ENCODE peak calls at places on chromosomes 16 and 17, in four cellular contexts. Y is IMR-90, T is tibial artery, S is body of pancreas. C is an unnamed sample.

GRCh38 chr17:79628861-79629547 is 18.2 kb upstream of the RBFOX3 start:
- DNase-seq in Y (no peak), T (peak; percentile 19), S (no peak), C (no peak)

GRCh38 chr17:17691468-17692263 is 10.4 kb downstream of the RAI1 start:
- DNase-seq in Y (no peak), T (no peak), S (no peak), C (no peak)

GRCh38 chr16:3485821-3486505 is 9.3 kb downstream of the C16orf90 start:
- DNase-seq in Y (no peak), T (no peak), S (no peak), C (no peak)

GRCh38 chr16:19400709-19401108 is 17.0 kb upstream of the TMC5 start:
- DNase-seq in Y (no peak), T (no peak), S (peak; percentile 17), C (peak; percentile 51)

GRCh38 chr16:30570621-30571443 is 682 bp downstream of the ZNF688 start:
- DNase-seq in Y (peak; percentile 28), T (peak; percentile 76), S (peak; percentile 28), C (no peak)

GRCh38 chr16:57906385-57907316 is 64.3 kb downstream of the CNGB1 start:
- DNase-seq in Y (no peak), T (no peak), S (no peak), C (peak; percentile 45)

GRCh38 chr16:30567160-30567990 is 4.1 kb downstream of the ZNF688 start:
- DNase-seq in Y (peak; percentile 27), T (no peak), S (no peak), C (no peak)

GRCh38 chr16:50547340-50547865 is 793 bp upstream of the NKD1 start:
- DNase-seq in Y (no peak), T (peak; percentile 80), S (peak; percentile 68), C (peak; percentile 27)

GRCh38 chr16:84658690-84659089 is 10.4 kb downstream of the KLHL36 start:
- DNase-seq in Y (no peak), T (no peak), S (peak; percentile 50), C (no peak)

GRCh38 chr16:71666264-71666663 is 40.3 kb downstream of the MARVELD3 start:
- DNase-seq in Y (no peak), T (no peak), S (no peak), C (no peak)

GRCh38 chr16:25121824-25122600 is 10.5 kb downstream of the LCMT1 start:
- DNase-seq in Y (no peak), T (no peak), S (no peak), C (no peak)

GRCh38 chr17:81457396-81457795 is 55.2 kb downstream of the ACTG1 start:
- DNase-seq in Y (no peak), T (no peak), S (no peak), C (no peak)

GRCh38 chr17:45574376-45574775 is 83.9 kb upstream of the PLEKHM1 start:
- DNase-seq in Y (peak; percentile 88), T (no peak), S (no peak), C (no peak)

GRCh38 chr16:15618392-15618791 is 24.6 kb downstream of the MARF1 start:
- DNase-seq in Y (peak; percentile 81), T (no peak), S (no peak), C (no peak)

GRCh38 chr16:31082368-31083045 is 6.2 kb downstream of the PRSS53 start:
- DNase-seq in Y (no peak), T (no peak), S (no peak), C (no peak)

GRCh38 chr16:68972720-68973119 is 129.4 kb downstream of the TANGO6 start:
- DNase-seq in Y (peak; percentile 70), T (no peak), S (no peak), C (peak; percentile 7)

GRCh38 chr17:44607836-44608690 is 48.2 kb upstream of the MEIOC start:
- DNase-seq in Y (peak; percentile 74), T (no peak), S (no peak), C (no peak)

GRCh38 chr16:74901606-74902005 is 83.3 kb downstream of the WDR59 start:
- DNase-seq in Y (peak; percentile 13), T (no peak), S (no peak), C (no peak)

GRCh38 chr16:75000481-75001081 is 1.8 kb downstream of the ZNRF1 start:
- DNase-seq in Y (peak; percentile 37), T (no peak), S (no peak), C (peak; percentile 51)

GRCh38 chr17:57676543-57676942 is 68.6 kb downstream of the CCDC182 start:
- DNase-seq in Y (no peak), T (peak; percentile 11), S (no peak), C (no peak)

GRCh38 chr16:65672960-65673359 is 551.1 kb upstream of the CDH11 start:
- DNase-seq in Y (peak; percentile 22), T (no peak), S (no peak), C (no peak)

GRCh38 chr16:84068041-84068440 is 25.4 kb upstream of the SLC38A8 start:
- DNase-seq in Y (no peak), T (no peak), S (no peak), C (no peak)

GRCh38 chr17:50421308-50422031 is 4.5 kb upstream of the ACSF2 start:
- DNase-seq in Y (no peak), T (no peak), S (no peak), C (no peak)

GRCh38 chr16:14369734-14370598 is 260.1 kb downstream of the PARN start:
- DNase-seq in Y (no peak), T (peak; percentile 79), S (no peak), C (no peak)

GRCh38 chr17:77772461-77772897 is 186.0 kb upstream of the TNRC6C start:
- DNase-seq in Y (peak; percentile 33), T (peak; percentile 75), S (peak; percentile 28), C (peak; percentile 79)

GRCh38 chr16:30715777-30716445 is 16.9 kb downstream of the SRCAP start:
- DNase-seq in Y (peak; percentile 36), T (no peak), S (no peak), C (no peak)

GRCh38 chr17:29165800-29166506 is 14.2 kb downstream of the MYO18A start:
- DNase-seq in Y (no peak), T (no peak), S (no peak), C (no peak)

GRCh38 chr17:13597723-13598347 is 3.9 kb downstream of the HS3ST3A1 start:
- DNase-seq in Y (peak; percentile 64), T (no peak), S (no peak), C (peak; percentile 14)

GRCh38 chr17:74601944-74602572 is 10.0 kb upstream of the CD300LD start:
- DNase-seq in Y (peak; percentile 15), T (no peak), S (peak; percentile 19), C (peak; percentile 11)
- H3K4me1 ChIP-seq in Y (no peaks in the 10 kb centered on the region), T (peaks cover 12% of the 10 kb centered on the region), S (no peaks in the 10 kb centered on the region), C (no peaks in the 10 kb centered on the region)

GRCh38 chr17:48647964-48648245 is 21.7 kb upstream of the HOXB9 start:
- DNase-seq in Y (no peak), T (no peak), S (no peak), C (no peak)
- H3K4me3 ChIP-seq in Y (no peak overlapping the region), T (no peak overlapping the region), S (no peak overlapping the region), C (no peak overlapping the region)

DNA sequence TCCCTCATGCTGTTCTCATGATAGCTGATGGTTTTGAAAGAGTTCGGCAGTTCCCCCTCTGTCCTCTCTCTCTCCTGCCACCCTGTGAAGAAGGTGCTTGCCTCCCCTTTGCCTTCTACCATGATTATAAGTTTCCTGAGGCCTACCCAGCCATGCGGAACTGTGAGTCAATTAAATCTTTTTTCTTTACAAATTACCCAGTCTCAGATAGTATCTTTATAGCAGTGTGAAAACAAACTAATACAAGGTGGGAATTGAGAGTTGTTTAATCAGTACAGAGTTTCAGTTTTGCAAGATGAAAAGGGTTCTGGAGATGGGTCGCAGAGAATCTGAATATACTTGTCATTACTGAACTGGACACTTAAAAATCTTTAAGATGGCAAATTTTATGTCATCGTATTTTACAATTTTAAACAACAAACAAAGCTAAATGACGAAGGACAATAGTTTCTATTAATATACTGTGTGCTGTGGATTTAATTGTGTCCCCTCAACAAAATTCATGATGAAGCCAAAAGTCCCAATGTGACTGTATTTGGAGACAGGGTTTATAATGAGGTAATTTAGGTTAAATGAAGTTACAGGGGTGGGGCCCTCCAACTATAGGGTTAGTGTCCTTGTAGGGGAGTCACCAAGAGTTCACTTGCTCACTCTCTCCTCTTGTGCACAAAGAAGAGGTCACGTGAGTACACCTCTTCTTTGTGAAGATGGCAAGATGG is 4.4 kb downstream of the MT3 start:
- DNase-seq in Y (no peak), T (no peak), S (no peak), C (no peak)
- H3K27me3 ChIP-seq in Y (peaks cover 29% of the 10 kb centered on the region), T (peaks cover 32% of the 10 kb centered on the region), S (no peaks in the 10 kb centered on the region), C (no peaks in the 10 kb centered on the region)

DNA sequence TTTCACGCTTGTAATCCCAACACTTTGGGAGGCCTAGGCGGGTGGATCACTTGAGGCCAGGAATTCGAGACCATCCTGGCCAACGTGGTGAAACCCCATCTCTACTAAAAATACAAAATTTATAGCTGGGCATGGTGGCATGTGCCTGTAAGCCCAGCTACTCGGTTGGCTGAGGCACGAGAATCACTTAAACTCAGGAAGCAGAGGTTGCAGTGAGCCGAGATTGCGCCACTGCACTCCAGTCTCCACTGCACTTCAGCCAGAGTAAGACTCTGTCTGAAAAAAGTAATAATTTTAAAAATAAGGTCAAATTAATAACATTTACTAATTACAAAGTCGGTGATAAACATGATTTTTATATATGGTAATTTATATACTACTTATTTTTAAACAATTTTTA is 155.9 kb downstream of the AXIN2 start:
- DNase-seq in Y (no peak), T (no peak), S (no peak), C (no peak)
- H3K4me1 ChIP-seq in Y (no peaks in the 10 kb centered on the region), T (no peaks in the 10 kb centered on the region), S (no peaks in the 10 kb centered on the region), C (no peaks in the 10 kb centered on the region)

GRCh38 chr17:75617218-75617617 is 16.0 kb upstream of the SMIM5 start:
- DNase-seq in Y (no peak), T (no peak), S (no peak), C (no peak)

GRCh38 chr17:75616521-75617122 is 16.6 kb upstream of the SMIM5 start:
- DNase-seq in Y (no peak), T (no peak), S (no peak), C (no peak)

GRCh38 chr17:75619506-75620431 is 13.5 kb upstream of the SMIM5 start:
- DNase-seq in Y (peak; percentile 23), T (no peak), S (peak; percentile 35), C (peak; percentile 34)

GRCh38 chr17:75615301-75615700 is 17.9 kb upstream of the SMIM5 start:
- DNase-seq in Y (no peak), T (no peak), S (no peak), C (no peak)

DNA sequence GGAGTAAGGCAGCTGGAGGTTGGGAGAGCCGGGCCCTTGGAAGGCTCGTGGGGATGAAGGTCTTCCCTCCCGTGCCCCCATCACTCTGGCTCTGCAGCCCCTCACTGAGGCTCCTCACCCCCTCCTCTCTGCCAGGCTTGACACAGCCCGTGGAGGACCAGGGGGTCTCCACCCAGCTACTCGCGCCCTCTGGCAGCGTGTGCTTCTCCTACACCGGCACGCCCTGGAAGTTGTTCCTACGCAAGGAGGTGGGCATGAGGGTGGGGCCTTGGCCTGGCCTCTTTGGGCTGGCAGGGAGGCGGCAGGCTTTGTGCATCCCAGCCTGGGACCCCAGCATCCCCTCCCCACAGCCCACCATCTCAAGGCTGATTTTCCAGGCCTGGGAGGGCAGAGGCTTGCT is 15.6 kb upstream of the SMIM5 start:
- DNase-seq in Y (no peak), T (no peak), S (no peak), C (no peak)
- H3K4me3 ChIP-seq in Y (no peak overlapping the region), T (no peak overlapping the region), S (no peak overlapping the region), C (no peak overlapping the region)

DNA sequence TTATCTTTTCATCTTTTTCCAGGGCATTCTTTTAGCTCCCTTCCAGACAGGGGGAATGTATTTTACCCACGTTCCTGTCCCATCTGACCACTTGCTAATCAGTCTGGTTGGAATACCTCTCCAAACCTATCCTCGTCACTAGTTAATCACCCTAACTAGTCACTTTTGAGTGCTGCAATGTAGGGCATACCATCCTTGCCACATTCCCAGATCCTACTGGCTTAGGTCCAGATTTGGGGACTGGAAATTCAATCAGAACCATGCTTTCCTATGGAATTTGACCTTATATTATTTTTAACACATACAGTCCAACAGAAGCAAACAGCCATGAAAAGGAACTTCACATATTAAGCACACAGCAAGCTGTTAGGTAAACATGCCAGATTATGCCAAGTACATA is 29.7 kb downstream of the NACA2 start:
- DNase-seq in Y (no peak), T (no peak), S (no peak), C (no peak)
- H3K27me3 ChIP-seq in Y (peaks cover 3% of the 10 kb centered on the region), T (peaks cover 5% of the 10 kb centered on the region), S (no peaks in the 10 kb centered on the region), C (no peaks in the 10 kb centered on the region)

C was measured in HAP-1.